ENCODE peak calls at places on chromosomes 12 and 14, in seven cellular contexts. L is IMR-90, Q is mesenchymal stem cell, X is neuronal stem cell, O is H9, K is H1, T is trophoblast cell. P is an unnamed sample.

GRCh38 chr12:98699568-98699967 is 54.5 kb downstream of the APAF1 start:
- DNase-seq in L (peak; percentile 7), Q (no peak), X (no peak), O (no peak), K (no peak), T (no peak), P (no peak)

GRCh38 chr12:3537916-3538690 is 47.1 kb downstream of the PRMT8 start:
- DNase-seq in L (no peak), Q (no peak), X (no peak), O (peak; percentile 20), K (no peak), T (no peak), P (no peak)

GRCh38 chr12:112844814-112845565 is 53.4 kb downstream of the RPH3A start:
- DNase-seq in L (no peak), Q (no peak), X (no peak), O (no peak), K (no peak), T (no peak), P (peak; percentile 69)

GRCh38 chr12:57250956-57251355 is at the start of gene STAC3:
- DNase-seq in L (no peak), Q (no peak), X (no peak), O (peak; percentile 34), K (no peak), T (no peak), P (no peak)

GRCh38 chr12:89179983-89180382 is 172.3 kb downstream of the DUSP6 start:
- DNase-seq in L (peak; percentile 73), Q (peak; percentile 51), X (no peak), O (no peak), K (no peak), T (peak; percentile 21), P (no peak)

GRCh38 chr12:6963741-6964446 is 6.6 kb downstream of the PHB2 start:
- DNase-seq in L (no peak), Q (no peak), X (no peak), O (peak; percentile 49), K (no peak), T (peak; percentile 15), P (no peak)

GRCh38 chr12:112107728-112108447 is 695 bp downstream of the NAA25 start:
- DNase-seq in L (no peak), Q (peak; percentile 58), X (no peak), O (peak; percentile 41), K (no peak), T (peak; percentile 24), P (peak; percentile 79)

GRCh38 chr12:131220007-131220685 is 266.4 kb downstream of the ADGRD1 start:
- DNase-seq in L (no peak), Q (no peak), X (no peak), O (no peak), K (no peak), T (no peak), P (no peak)

GRCh38 chr14:37573355-37573754 is 21.7 kb downstream of the FOXA1 start:
- DNase-seq in L (no peak), Q (no peak), X (no peak), O (no peak), K (no peak), T (no peak), P (no peak)

GRCh38 chr14:88422919-88423318 is 37.5 kb downstream of the SPATA7 start:
- DNase-seq in L (peak; percentile 88), Q (peak; percentile 52), X (no peak), O (no peak), K (no peak), T (no peak), P (no peak)

GRCh38 chr14:85533821-85534271 is 3.9 kb downstream of the FLRT2 start:
- DNase-seq in L (peak; percentile 15), Q (peak; percentile 46), X (no peak), O (peak; percentile 53), K (no peak), T (no peak), P (peak; percentile 62)

GRCh38 chr12:120290541-120291312 is 976 bp downstream of the RNU4-2 start:
- DNase-seq in L (no peak), Q (no peak), X (no peak), O (peak; percentile 71), K (no peak), T (peak; percentile 64), P (peak; percentile 80)

GRCh38 chr14:36940476-36940875 is 231.9 kb downstream of the SLC25A21 start:
- DNase-seq in L (no peak), Q (no peak), X (no peak), O (no peak), K (no peak), T (no peak), P (no peak)

GRCh38 chr12:59182191-59182590 is 261.9 kb upstream of the LRIG3 start:
- DNase-seq in L (no peak), Q (peak; percentile 32), X (no peak), O (no peak), K (no peak), T (no peak), P (no peak)

GRCh38 chr14:75234173-75234855 is 44.3 kb upstream of the FOS start:
- DNase-seq in L (peak; percentile 90), Q (peak; percentile 92), X (no peak), O (no peak), K (no peak), T (peak; percentile 58), P (no peak)

GRCh38 chr12:28258998-28259397 is 68.7 kb downstream of the CCDC91 start:
- DNase-seq in L (peak; percentile 49), Q (no peak), X (no peak), O (no peak), K (no peak), T (no peak), P (no peak)

GRCh38 chr14:51430079-51430478 is 190.0 kb downstream of the TMX1 start:
- DNase-seq in L (no peak), Q (peak; percentile 15), X (no peak), O (no peak), K (no peak), T (no peak), P (no peak)

GRCh38 chr12:51815571-51815970 is 32.9 kb downstream of the FIGNL2 start:
- DNase-seq in L (no peak), Q (no peak), X (no peak), O (peak; percentile 70), K (no peak), T (no peak), P (peak; percentile 76)

GRCh38 chr12:19144287-19144686 is 14.8 kb downstream of the PLEKHA5 start:
- DNase-seq in L (no peak), Q (no peak), X (no peak), O (no peak), K (no peak), T (no peak), P (no peak)

GRCh38 chr12:19138551-19139344 is 9.2 kb downstream of the PLEKHA5 start:
- DNase-seq in L (peak; percentile 47), Q (peak; percentile 51), X (peak; percentile 17), O (no peak), K (no peak), T (peak; percentile 91), P (peak; percentile 44)

GRCh38 chr12:19140381-19141236 is 11.1 kb downstream of the PLEKHA5 start:
- DNase-seq in L (no peak), Q (peak; percentile 56), X (no peak), O (no peak), K (no peak), T (no peak), P (no peak)

GRCh38 chr12:19142499-19142898 is 13.0 kb downstream of the PLEKHA5 start:
- DNase-seq in L (no peak), Q (no peak), X (no peak), O (no peak), K (no peak), T (no peak), P (no peak)

GRCh38 chr12:19139795-19140194 is 10.3 kb downstream of the PLEKHA5 start:
- DNase-seq in L (no peak), Q (peak; percentile 51), X (no peak), O (no peak), K (no peak), T (no peak), P (peak; percentile 31)
- H4K8ac ChIP-seq in L (no peak overlapping the region), Q (no peak overlapping the region), X (no peak overlapping the region), O (no peak overlapping the region), K (no peak overlapping the region), T (no peak overlapping the region), P (no peak overlapping the region)

GRCh38 chr12:64695550-64695949 is 63.7 kb downstream of the GNS start:
- DNase-seq in L (no peak), Q (no peak), X (no peak), O (no peak), K (no peak), T (no peak), P (no peak)
- H3K4me2 ChIP-seq in L (no peak overlapping the region), Q (no peak overlapping the region), X (no peak overlapping the region), O (no peak overlapping the region), K (peak overlapping the region; percentile 2), T (no peak overlapping the region), P (no peak overlapping the region)

DNA sequence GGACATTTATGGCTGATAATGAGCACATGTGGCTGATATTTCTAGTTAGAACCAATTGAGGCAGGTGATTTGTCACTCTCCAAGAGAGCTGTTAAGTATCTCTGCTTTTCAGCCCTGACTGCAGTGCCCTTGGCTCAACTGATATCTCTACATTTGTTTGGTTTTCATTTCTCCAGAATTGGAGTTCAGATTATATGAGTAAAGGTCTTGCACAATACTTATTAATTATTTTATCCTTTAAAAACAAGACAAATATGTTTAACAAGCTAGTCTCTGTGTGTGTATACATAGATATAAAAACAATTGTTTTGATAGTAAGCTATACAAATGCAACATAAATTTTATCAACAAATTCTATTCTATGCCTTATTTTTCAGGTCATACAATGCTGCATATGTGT is 105.2 kb downstream of the BRMS1L start:
- DNase-seq in L (no peak), Q (no peak), X (no peak), O (no peak), K (no peak), T (no peak), P (no peak)
- H4K8ac ChIP-seq in L (no peak overlapping the region), Q (no peak overlapping the region), X (no peak overlapping the region), O (no peak overlapping the region), K (no peak overlapping the region), T (no peak overlapping the region), P (no peak overlapping the region)

GRCh38 chr12:93570552-93571359 is 1.7 kb upstream of the SOCS2 start:
- DNase-seq in L (peak; percentile 92), Q (peak; percentile 94), X (peak; percentile 90), O (peak; percentile 95), K (no peak), T (peak; percentile 96), P (peak; percentile 97)

GRCh38 chr12:93571854-93572711 is at the start of gene SOCS2:
- DNase-seq in L (peak; percentile 21), Q (peak; percentile 38), X (peak; percentile 56), O (peak; percentile 69), K (no peak), T (peak; percentile 53), P (peak; percentile 87)

GRCh38 chr12:93572712-93573551 is 457 bp downstream of the SOCS2 start:
- DNase-seq in L (peak; percentile 23), Q (peak; percentile 51), X (peak; percentile 9), O (peak; percentile 64), K (no peak), T (peak; percentile 61), P (peak; percentile 79)

GRCh38 chr12:93569656-93570551 is 2.6 kb upstream of the SOCS2 start:
- DNase-seq in L (peak; percentile 84), Q (peak; percentile 89), X (peak; percentile 83), O (peak; percentile 94), K (no peak), T (peak; percentile 88), P (peak; percentile 96)

DNA sequence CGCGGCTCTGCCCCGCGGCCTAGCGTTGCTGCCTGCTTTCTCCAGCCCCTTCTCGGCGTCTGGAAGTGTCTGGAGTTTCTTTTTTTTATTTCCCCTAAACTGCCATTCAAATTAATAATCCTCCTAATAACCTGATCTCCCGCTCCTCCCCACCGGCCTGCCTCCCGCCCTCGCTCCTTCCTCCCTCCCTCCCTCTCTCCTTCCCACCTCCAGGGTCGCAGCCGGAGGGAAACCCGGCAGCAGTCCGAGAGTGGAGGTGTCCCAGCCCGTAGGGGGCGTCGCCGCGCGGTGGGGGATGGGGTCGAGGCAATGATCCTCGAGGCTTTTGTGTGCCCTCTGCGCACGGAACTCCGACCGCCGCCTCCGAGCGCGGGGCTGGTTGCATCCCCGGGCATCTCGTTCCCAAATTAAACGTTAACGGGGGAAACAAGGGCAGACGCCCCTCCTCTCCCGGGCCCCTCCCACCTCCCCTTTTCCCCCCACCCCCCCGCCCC is 1.1 kb upstream of the SOCS2 start:
- DNase-seq in L (peak; percentile 55), Q (peak; percentile 59), X (peak; percentile 65), O (peak; percentile 94), K (no peak), T (peak; percentile 64), P (peak; percentile 96)
- H3K4me2 ChIP-seq in L (peak overlapping the region; percentile 3), Q (peak overlapping the region; percentile 81), X (peak overlapping the region; percentile 100), O (peak overlapping the region; percentile 92), K (peak overlapping the region; percentile 85), T (peak overlapping the region; percentile 82), P (peak overlapping the region; percentile 55)